ENCODE peak calls at places on chromosome 6, in six cellular contexts. A, R, U, T, W and I are unnamed samples.

GRCh38 chr6:101454106-101454676 is 60.7 kb downstream of the GRIK2 start:
- DNase-seq in W (no peak), R (no peak), A (no peak), U (peak), T (no peak), I (no peak)

GRCh38 chr6:119077643-119078448 is 618 bp downstream of the FAM184A start:
- DNase-seq in A (peak), R (no peak), T (peak), U (no peak), W (peak), I (peak)

GRCh38 chr6:138089325-138089724 is 17.9 kb downstream of the PERP start:
- DNase-seq in W (no peak), A (no peak), R (no peak), U (no peak), T (no peak), I (peak)

GRCh38 chr6:148441454-148441911 is 98.8 kb downstream of the SASH1 start:
- DNase-seq in U (no peak), R (peak), A (no peak), W (peak), T (no peak), I (no peak)

GRCh38 chr6:132752255-132752654 is 5.4 kb downstream of the VNN2 start:
- DNase-seq in A (no peak), T (no peak), U (no peak), R (no peak), W (no peak), I (no peak)

GRCh38 chr6:28269492-28269891 is 2.5 kb downstream of the ZSCAN26 start:
- DNase-seq in T (no peak), W (peak), R (peak), A (no peak), U (no peak), I (no peak)

GRCh38 chr6:101203664-101204063 is 189.8 kb upstream of the GRIK2 start:
- DNase-seq in A (no peak), U (no peak), R (no peak), T (no peak), W (no peak), I (no peak)

GRCh38 chr6:9225441-9225871 is 790.1 kb upstream of the SLC35B3 start:
- DNase-seq in R (no peak), U (no peak), T (no peak), W (no peak), A (no peak), I (no peak)

GRCh38 chr6:6407061-6407723 is 86.7 kb upstream of the F13A1 start:
- DNase-seq in A (no peak), T (no peak), U (no peak), R (no peak), W (no peak), I (no peak)